ENCODE peak calls at places on chromosome 13, in seven cellular contexts. N is naive thymus-derived CD4-positive, alpha-beta T cell; G is GM23248; S is stomach; U is mammary epithelial cell; Z is astrocyte; K is ovary. V is an unnamed sample.

GRCh38 chr13:105047676-105048295 is 1487.7 kb downstream of the EFNB2 start:
- DNase-seq in N (no peak), G (no peak), S (no peak), U (no peak), Z (no peak), K (no peak), V (peak; percentile 23)

GRCh38 chr13:95075506-95075905 is 225.7 kb downstream of the ABCC4 start:
- DNase-seq in N (no peak), G (no peak), S (no peak), U (no peak), Z (no peak), K (no peak), V (peak; percentile 48)

GRCh38 chr13:104006625-104007061 is 940.4 kb upstream of the SLC10A2 start:
- DNase-seq in N (no peak), G (no peak), S (no peak), U (no peak), Z (peak; percentile 90), K (no peak), V (peak; percentile 3)

GRCh38 chr13:21427741-21428140 is 31.4 kb downstream of the ZDHHC20 start:
- DNase-seq in N (no peak), G (no peak), S (no peak), U (no peak), Z (no peak), K (no peak), V (no peak)

GRCh38 chr13:110319774-110320509 is 12.9 kb downstream of the COL4A2 start:
- DNase-seq in N (no peak), G (peak; percentile 80), S (no peak), U (peak; percentile 78), Z (peak; percentile 95), K (no peak), V (no peak)

GRCh38 chr13:74413482-74413881 is 279.3 kb upstream of the KLF12 start:
- DNase-seq in N (no peak), G (no peak), S (no peak), U (no peak), Z (no peak), K (no peak), V (no peak)

GRCh38 chr13:41558781-41559560 is 101.6 kb downstream of the RGCC start:
- DNase-seq in N (no peak), G (no peak), S (no peak), U (no peak), Z (no peak), K (no peak), V (no peak)

GRCh38 chr13:39565036-39565949 is 37.7 kb downstream of the LHFPL6 start:
- DNase-seq in N (no peak), G (peak; percentile 93), S (no peak), U (peak; percentile 87), Z (peak; percentile 97), K (no peak), V (peak; percentile 87)

GRCh38 chr13:36789061-36789460 is 30.0 kb upstream of the RFXAP start:
- DNase-seq in N (no peak), G (peak; percentile 21), S (no peak), U (no peak), Z (no peak), K (no peak), V (no peak)

GRCh38 chr13:46010148-46010547 is 42.4 kb downstream of the ZC3H13 start:
- DNase-seq in N (no peak), G (peak; percentile 28), S (no peak), U (no peak), Z (no peak), K (no peak), V (no peak)

GRCh38 chr13:29953542-29953941 is 103.1 kb upstream of the UBL3 start:
- DNase-seq in N (no peak), G (peak; percentile 35), S (no peak), U (no peak), Z (no peak), K (no peak), V (peak; percentile 6)

GRCh38 chr13:29952245-29952644 is 101.8 kb upstream of the UBL3 start:
- DNase-seq in N (no peak), G (no peak), S (no peak), U (no peak), Z (no peak), K (no peak), V (no peak)

GRCh38 chr13:29955137-29955650 is 104.8 kb upstream of the UBL3 start:
- DNase-seq in N (no peak), G (no peak), S (no peak), U (no peak), Z (no peak), K (no peak), V (no peak)

GRCh38 chr13:29956771-29957170 is 106.4 kb upstream of the UBL3 start:
- DNase-seq in N (no peak), G (no peak), S (no peak), U (no peak), Z (no peak), K (no peak), V (no peak)

DNA sequence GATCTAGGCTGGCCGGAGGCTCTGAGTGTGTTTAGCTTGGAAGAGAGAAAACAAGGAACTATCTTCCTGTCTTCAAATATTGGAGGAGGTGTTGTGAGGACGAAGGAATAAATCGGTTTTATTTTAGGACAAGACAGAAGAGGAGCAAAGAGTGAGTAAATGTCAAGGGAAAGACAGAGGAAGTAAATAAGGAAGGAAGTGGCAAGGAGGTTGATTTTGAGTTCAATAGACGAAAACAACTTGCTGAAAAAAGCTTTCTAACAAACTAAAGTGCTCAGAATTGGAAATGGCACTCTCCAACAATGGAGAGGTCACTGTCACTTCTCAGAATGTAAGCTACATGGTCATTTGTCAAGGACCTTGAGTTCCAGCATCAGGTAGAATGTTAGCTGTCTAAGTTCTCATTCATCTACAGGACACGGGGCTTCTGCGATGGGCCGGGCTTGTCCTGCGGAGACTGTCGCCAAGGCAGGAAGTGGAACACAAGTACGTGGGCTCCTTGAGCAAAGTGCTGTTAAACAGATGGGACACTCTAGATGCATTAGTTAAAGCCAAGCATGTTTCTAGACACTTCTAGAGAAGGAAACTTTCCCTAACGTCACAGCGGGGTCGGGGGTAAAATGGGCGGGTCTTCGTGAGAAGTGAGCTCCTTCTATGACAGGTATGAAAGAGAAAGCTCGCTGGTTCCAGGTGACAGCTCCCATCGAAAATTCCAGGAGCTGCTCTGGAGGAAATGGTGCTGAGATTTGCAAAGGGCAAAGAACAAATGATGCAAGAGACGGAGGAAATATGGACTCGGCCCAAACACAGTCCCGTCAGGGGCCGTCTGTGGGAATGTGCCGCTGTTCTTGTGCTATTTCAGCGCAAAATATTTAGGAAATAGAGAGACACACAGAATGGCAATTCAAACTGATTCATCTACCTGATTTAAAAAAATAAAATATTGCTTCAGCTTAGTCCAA is 103.9 kb upstream of the UBL3 start:
- DNase-seq in N (peak; percentile 61), G (no peak), S (no peak), U (no peak), Z (no peak), K (no peak), V (no peak)
- H3K4me3 ChIP-seq in N (peak overlapping the region; percentile 43), G (no peak overlapping the region), S (no peak overlapping the region), U (no peak overlapping the region), Z (no peak overlapping the region), K (no peak overlapping the region), V (no peak overlapping the region)

GRCh38 chr13:23599083-23599925 is 29.1 kb downstream of the TNFRSF19 start:
- DNase-seq in N (no peak), G (no peak), S (no peak), U (no peak), Z (no peak), K (no peak), V (no peak)
- H3K9me3 ChIP-seq in N (no peaks in the 10 kb centered on the region), G (no peaks in the 10 kb centered on the region), S (no peaks in the 10 kb centered on the region), U (no peaks in the 10 kb centered on the region), Z (no peaks in the 10 kb centered on the region), K (no peaks in the 10 kb centered on the region), V (no peaks in the 10 kb centered on the region)

GRCh38 chr13:99263386-99263785 is 5.2 kb upstream of the GPR18 start:
- DNase-seq in N (no peak), G (no peak), S (no peak), U (no peak), Z (no peak), K (no peak), V (no peak)
- H3K4me1 ChIP-seq in N (peaks cover 50% of the 10 kb centered on the region), G (peaks cover 7% of the 10 kb centered on the region), S (no peaks in the 10 kb centered on the region), U (no peaks in the 10 kb centered on the region), Z (no peaks in the 10 kb centered on the region), K (no peaks in the 10 kb centered on the region), V (peaks cover 28% of the 10 kb centered on the region)

DNA sequence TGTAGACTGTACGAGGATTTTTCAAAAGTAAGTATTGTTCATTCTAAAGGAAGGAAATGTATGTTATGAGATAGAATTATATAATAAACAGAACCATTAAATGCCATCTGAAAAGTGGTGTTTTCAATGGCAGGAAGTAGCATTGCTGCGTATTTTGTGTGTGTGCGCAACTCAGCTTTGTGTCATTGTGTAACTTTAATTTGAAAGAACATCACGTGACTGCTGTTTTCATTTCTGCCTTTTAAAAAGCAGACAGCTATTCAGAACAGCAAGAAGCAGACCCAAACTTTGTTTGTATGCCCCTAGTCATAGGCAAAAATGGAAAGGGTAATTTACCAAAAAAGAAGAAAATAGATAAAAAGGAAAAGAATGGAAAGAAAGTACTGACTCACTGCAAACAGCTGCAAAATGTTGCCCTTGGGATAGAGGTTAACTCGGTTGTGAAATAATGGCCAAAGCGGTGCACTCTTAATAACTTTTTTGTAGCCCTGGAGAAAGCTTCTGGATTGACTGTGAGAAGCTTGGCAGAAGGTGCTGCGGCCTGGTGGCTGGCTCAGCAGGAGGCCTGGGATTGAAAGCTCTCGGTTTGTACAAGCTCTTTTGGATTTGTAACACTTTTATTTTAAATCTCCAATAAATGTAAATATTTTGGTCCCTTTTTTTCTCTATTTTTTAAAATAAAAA is 97.3 kb downstream of the GGACT start:
- DNase-seq in N (no peak), G (no peak), S (no peak), U (no peak), Z (peak; percentile 74), K (peak; percentile 56), V (peak; percentile 25)
- H3K4me3 ChIP-seq in N (no peak overlapping the region), G (no peak overlapping the region), S (no peak overlapping the region), U (no peak overlapping the region), Z (no peak overlapping the region), K (no peak overlapping the region), V (no peak overlapping the region)

GRCh38 chr13:101417043-101417406 is 717 bp upstream of the NALCN start:
- DNase-seq in N (no peak), G (peak; percentile 63), S (no peak), U (peak; percentile 87), Z (peak; percentile 51), K (no peak), V (peak; percentile 55)
- H3K9me3 ChIP-seq in N (no peaks in the 10 kb centered on the region), G (no peaks in the 10 kb centered on the region), S (no peaks in the 10 kb centered on the region), U (no peaks in the 10 kb centered on the region), Z (no peaks in the 10 kb centered on the region), K (no peaks in the 10 kb centered on the region), V (no peaks in the 10 kb centered on the region)

DNA sequence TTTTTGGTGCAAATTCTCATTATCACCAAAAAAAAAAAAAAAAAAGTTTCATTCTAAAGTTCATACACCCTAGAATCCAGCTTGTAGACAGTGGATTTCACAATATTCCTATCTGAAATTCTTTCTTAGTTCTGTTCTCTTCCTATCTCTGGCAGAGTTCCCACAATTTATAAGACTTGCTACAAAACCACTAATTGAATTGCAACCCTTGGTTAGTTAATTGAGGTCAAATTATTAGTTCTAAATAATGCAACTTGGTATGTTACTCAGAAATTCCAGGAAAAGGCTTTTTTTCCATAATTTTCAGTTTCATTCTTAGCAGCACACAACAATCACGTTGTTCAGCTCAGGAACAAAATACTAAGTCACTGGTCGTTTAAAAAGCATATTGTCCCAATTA is 58.5 kb downstream of the SPATA13 start:
- DNase-seq in N (no peak), G (no peak), S (no peak), U (no peak), Z (peak; percentile 8), K (no peak), V (peak; percentile 64)
- H3K4me1 ChIP-seq in N (no peaks in the 10 kb centered on the region), G (peaks cover 5% of the 10 kb centered on the region), S (peaks cover 39% of the 10 kb centered on the region), U (peaks cover 7% of the 10 kb centered on the region), Z (peaks cover 14% of the 10 kb centered on the region), K (peaks cover 9% of the 10 kb centered on the region), V (peaks cover 27% of the 10 kb centered on the region)

GRCh38 chr13:99894835-99895427 is 76.6 kb downstream of the ZIC5 start:
- DNase-seq in N (no peak), G (peak; percentile 27), S (no peak), U (no peak), Z (no peak), K (no peak), V (peak; percentile 11)
- H3K4me3 ChIP-seq in N (peak overlapping the region; percentile 62), G (peak overlapping the region; percentile 38), S (peak overlapping the region; percentile 45), U (no peak overlapping the region), Z (peak overlapping the region; percentile 40), K (peak overlapping the region; percentile 23), V (peak overlapping the region; percentile 71)